ENCODE peak calls at places on chromosome 10, in four cellular contexts. One of them, this sample, is unnamed.

GRCh38 chr10:61903184-61903990 is 1.9 kb downstream of the ARID5B start:
- DNase-seq in A549: peak
- DNase-seq in 8988T: peak
- DNase-seq in NAMALWA: peak
- DNase-seq in this sample: peak

GRCh38 chr10:102523250-102524029 is 19.7 kb downstream of the SUFU start:
- DNase-seq in A549: no peak
- DNase-seq in 8988T: no peak
- DNase-seq in NAMALWA: no peak
- DNase-seq in this sample: peak

GRCh38 chr10:62632071-62632809 is 172.3 kb upstream of the ADO start:
- DNase-seq in A549: no peak
- DNase-seq in 8988T: no peak
- DNase-seq in NAMALWA: peak
- DNase-seq in this sample: no peak

GRCh38 chr10:26879744-26880143 is 19.0 kb upstream of the ABI1 start:
- DNase-seq in A549: peak
- DNase-seq in 8988T: no peak
- DNase-seq in NAMALWA: no peak
- DNase-seq in this sample: no peak

GRCh38 chr10:24240001-24240751 is 31.2 kb downstream of the KIAA1217 start:
- DNase-seq in 8988T: no peak
- DNase-seq in NAMALWA: no peak
- DNase-seq in A549: no peak
- DNase-seq in this sample: no peak

GRCh38 chr10:32205666-32206065 is 141.3 kb downstream of the EPC1 start:
- DNase-seq in A549: no peak
- DNase-seq in 8988T: no peak
- DNase-seq in NAMALWA: no peak
- DNase-seq in this sample: peak

GRCh38 chr10:77251297-77252013 is 386.2 kb downstream of the KCNMA1 start:
- DNase-seq in 8988T: peak
- DNase-seq in A549: peak
- DNase-seq in NAMALWA: peak
- DNase-seq in this sample: peak

GRCh38 chr10:19815478-19816419 is 483 bp upstream of the PLXDC2 start:
- DNase-seq in 8988T: no peak
- DNase-seq in A549: no peak
- DNase-seq in NAMALWA: no peak
- DNase-seq in this sample: peak

GRCh38 chr10:119251315-119251708 is 43.9 kb downstream of the GRK5 start:
- DNase-seq in A549: no peak
- DNase-seq in 8988T: no peak
- DNase-seq in NAMALWA: no peak
- DNase-seq in this sample: peak

GRCh38 chr10:48464871-48465736 is 139.8 kb downstream of the ARHGAP22 start:
- DNase-seq in 8988T: no peak
- DNase-seq in NAMALWA: no peak
- DNase-seq in A549: no peak
- DNase-seq in this sample: no peak

GRCh38 chr10:74034301-74034700 is 36.4 kb downstream of the VCL start:
- DNase-seq in 8988T: no peak
- DNase-seq in NAMALWA: no peak
- DNase-seq in A549: no peak
- DNase-seq in this sample: no peak

GRCh38 chr10:122255509-122256301 is 15.4 kb upstream of the BTBD16 start:
- DNase-seq in NAMALWA: no peak
- DNase-seq in 8988T: no peak
- DNase-seq in A549: no peak
- DNase-seq in this sample: no peak

GRCh38 chr10:7117806-7118674 is 292.8 kb downstream of the SFMBT2 start:
- DNase-seq in A549: no peak
- DNase-seq in 8988T: no peak
- DNase-seq in NAMALWA: no peak
- DNase-seq in this sample: no peak

GRCh38 chr10:49527850-49528249 is 11.1 kb downstream of the ERCC6 start:
- DNase-seq in 8988T: no peak
- DNase-seq in A549: no peak
- DNase-seq in NAMALWA: no peak
- DNase-seq in this sample: no peak

GRCh38 chr10:94524146-94524545 is 21.4 kb upstream of the HELLS start:
- DNase-seq in 8988T: no peak
- DNase-seq in A549: no peak
- DNase-seq in NAMALWA: no peak
- DNase-seq in this sample: peak

GRCh38 chr10:6878067-6878412 is 298.0 kb upstream of the PRKCQ start:
- DNase-seq in NAMALWA: peak
- DNase-seq in 8988T: no peak
- DNase-seq in A549: no peak
- DNase-seq in this sample: no peak

GRCh38 chr10:32244421-32245207 is 102.3 kb downstream of the EPC1 start:
- DNase-seq in 8988T: no peak
- DNase-seq in NAMALWA: no peak
- DNase-seq in A549: no peak
- DNase-seq in this sample: no peak

GRCh38 chr10:63637833-63638443 is 116.7 kb downstream of the REEP3 start:
- DNase-seq in NAMALWA: no peak
- DNase-seq in A549: no peak
- DNase-seq in 8988T: no peak
- DNase-seq in this sample: no peak

GRCh38 chr10:102501201-102502028 is 1.1 kb downstream of the ACTR1A start:
- DNase-seq in A549: no peak
- DNase-seq in 8988T: no peak
- DNase-seq in NAMALWA: peak
- DNase-seq in this sample: peak

GRCh38 chr10:88428442-88428841 is 154.7 kb downstream of the RNLS start:
- DNase-seq in 8988T: no peak
- DNase-seq in NAMALWA: no peak
- DNase-seq in A549: peak
- DNase-seq in this sample: peak

GRCh38 chr10:103215601-103216000 is 22.5 kb upstream of the NT5C2 start:
- DNase-seq in A549: no peak
- DNase-seq in 8988T: no peak
- DNase-seq in NAMALWA: no peak
- DNase-seq in this sample: no peak

GRCh38 chr10:11165591-11166543 is 148.2 kb downstream of the CELF2 start:
- DNase-seq in NAMALWA: peak
- DNase-seq in A549: peak
- DNase-seq in 8988T: no peak
- DNase-seq in this sample: no peak

GRCh38 chr10:109997233-109997632 is 10.6 kb upstream of the ADD3 start:
- DNase-seq in 8988T: no peak
- DNase-seq in NAMALWA: no peak
- DNase-seq in A549: no peak
- DNase-seq in this sample: no peak

GRCh38 chr10:123922126-123922525 is 30.5 kb upstream of the CPXM2 start:
- DNase-seq in A549: no peak
- DNase-seq in NAMALWA: no peak
- DNase-seq in 8988T: no peak
- DNase-seq in this sample: no peak

GRCh38 chr10:62637249-62638061 is 167.1 kb upstream of the ADO start:
- DNase-seq in 8988T: no peak
- DNase-seq in A549: no peak
- DNase-seq in NAMALWA: peak
- DNase-seq in this sample: peak

GRCh38 chr10:101020427-101020826 is 10.5 kb downstream of the PDZD7 start:
- DNase-seq in A549: no peak
- DNase-seq in NAMALWA: no peak
- DNase-seq in 8988T: no peak
- DNase-seq in this sample: no peak

GRCh38 chr10:101014966-101015581 is 15.5 kb downstream of the LZTS2 start:
- DNase-seq in A549: no peak
- DNase-seq in 8988T: no peak
- DNase-seq in NAMALWA: no peak
- DNase-seq in this sample: peak

GRCh38 chr10:29266641-29267040 is 22.2 kb upstream of the LYZL1 start:
- DNase-seq in 8988T: no peak
- DNase-seq in A549: no peak
- DNase-seq in NAMALWA: no peak
- DNase-seq in this sample: peak

GRCh38 chr10:103712898-103713498 is 142.4 kb downstream of the SH3PXD2A start:
- DNase-seq in A549: peak
- DNase-seq in NAMALWA: peak
- DNase-seq in 8988T: peak
- DNase-seq in this sample: peak

GRCh38 chr10:31350891-31351290 is 31.9 kb downstream of the ZEB1 start:
- DNase-seq in A549: no peak
- DNase-seq in 8988T: no peak
- DNase-seq in NAMALWA: no peak
- DNase-seq in this sample: no peak

GRCh38 chr10:77350711-77351119 is 286.9 kb downstream of the KCNMA1 start:
- DNase-seq in NAMALWA: no peak
- DNase-seq in A549: peak
- DNase-seq in 8988T: peak
- DNase-seq in this sample: peak